ENCODE peak calls at places on chromosomes 1 and 21, in six cellular contexts. P is fibroblast of pulmonary artery, J is psoas muscle, G is cardiac fibroblast, H is lung, V is endodermal cell. T is an unnamed sample.

GRCh38 chr1:31627930-31628421 is 10.5 kb downstream of the HCRTR1 start:
- DNase-seq in P (no peak), G (no peak), H (peak), V (no peak), J (peak), T (peak)

GRCh38 chr1:224727851-224728250 is 111.7 kb downstream of the CNIH3 start:
- DNase-seq in P (no peak), H (no peak), V (no peak), G (peak), J (no peak), T (peak)

GRCh38 chr21:45019076-45019886 is 55.1 kb upstream of the ADARB1 start:
- DNase-seq in P (no peak), J (peak), V (no peak), H (no peak), G (no peak), T (no peak)

GRCh38 chr1:173212952-173213491 is 5.9 kb upstream of the TNFSF4 start:
- DNase-seq in V (no peak), H (no peak), J (no peak), P (no peak), G (no peak), T (no peak)

GRCh38 chr1:185319152-185319501 is 2.1 kb upstream of the IVNS1ABP start:
- DNase-seq in J (no peak), G (no peak), P (no peak), V (no peak), H (no peak), T (no peak)

GRCh38 chr1:119873166-119874025 is 22.9 kb downstream of the ADAM30 start:
- DNase-seq in G (peak), P (peak), V (no peak), J (no peak), H (no peak), T (peak)

GRCh38 chr1:184701821-184702220 is 52.8 kb downstream of the EDEM3 start:
- DNase-seq in J (no peak), G (no peak), P (peak), H (no peak), V (no peak), T (no peak)

GRCh38 chr1:58017641-58018040 is 528.9 kb downstream of the OMA1 start:
- DNase-seq in P (no peak), G (no peak), J (no peak), H (no peak), V (peak), T (no peak)

GRCh38 chr1:45926302-45926701 is 122.9 kb downstream of the MAST2 start:
- DNase-seq in H (no peak), J (no peak), V (peak), G (no peak), P (no peak), T (no peak)

GRCh38 chr1:156684227-156684782 is 7.1 kb upstream of the NES start:
- DNase-seq in H (no peak), V (no peak), J (no peak), P (no peak), G (peak), T (peak)

GRCh38 chr1:13536612-13537011 is 22.8 kb upstream of the LRRC38 start:
- DNase-seq in V (no peak), H (no peak), J (no peak), P (no peak), G (no peak), T (no peak)

GRCh38 chr1:22225858-22226584 is 83.1 kb upstream of the WNT4 start:
- DNase-seq in J (no peak), H (no peak), P (no peak), V (peak), G (no peak), T (no peak)

GRCh38 chr1:235642021-235642942 is 7.3 kb downstream of the GNG4 start:
- DNase-seq in G (peak), P (peak), V (peak), J (no peak), H (no peak), T (peak)

GRCh38 chr1:18681423-18681835 is 50.8 kb downstream of the PAX7 start:
- DNase-seq in V (no peak), H (peak), G (peak), J (no peak), P (peak), T (no peak)

GRCh38 chr1:228415853-228416216 is 826 bp downstream of the TRIM17 start:
- DNase-seq in H (no peak), V (no peak), P (no peak), G (no peak), J (no peak), T (peak)

GRCh38 chr1:6998267-6998666 is 213.0 kb downstream of the CAMTA1 start:
- DNase-seq in H (no peak), P (no peak), J (no peak), G (no peak), V (peak), T (no peak)

GRCh38 chr1:44016875-44017400 is 14.3 kb downstream of the SLC6A9 start:
- DNase-seq in J (no peak), V (peak), G (no peak), P (no peak), H (no peak), T (no peak)

GRCh38 chr1:235486321-235486720 is 17.9 kb downstream of the B3GALNT2 start:
- DNase-seq in H (no peak), J (no peak), P (peak), V (no peak), G (peak), T (no peak)

GRCh38 chr1:157103283-157103682 is 3.7 kb upstream of the ETV3L start:
- DNase-seq in P (no peak), J (no peak), H (no peak), V (no peak), G (no peak), T (no peak)

GRCh38 chr1:227893696-227894305 is 53.9 kb downstream of the WNT9A start:
- DNase-seq in V (peak), J (peak), G (no peak), P (no peak), H (no peak), T (no peak)

GRCh38 chr1:190478193-190479007 is 736 bp upstream of the BRINP3 start:
- DNase-seq in G (peak), P (peak), V (peak), J (no peak), H (no peak), T (peak)

GRCh38 chr1:232982238-232982944 is 32.0 kb downstream of the NTPCR start:
- DNase-seq in V (no peak), H (no peak), J (peak), P (peak), G (peak), T (peak)

GRCh38 chr1:1250828-1251284 is 4.3 kb upstream of the C1QTNF12 start:
- DNase-seq in H (no peak), P (no peak), V (no peak), J (no peak), G (no peak), T (no peak)

GRCh38 chr21:46062471-46063211 is 35.3 kb upstream of the COL6A2 start:
- DNase-seq in H (no peak), V (peak), J (peak), P (no peak), G (no peak), T (peak)

GRCh38 chr21:17513214-17514123 is 626 bp downstream of the CXADR start:
- DNase-seq in J (no peak), P (peak), H (peak), V (peak), G (peak), T (no peak)

GRCh38 chr1:118841521-118841920 is 146.6 kb downstream of the TBX15 start:
- DNase-seq in J (no peak), P (no peak), G (no peak), H (no peak), V (no peak), T (no peak)

GRCh38 chr1:156475568-156476500 is 24.7 kb downstream of the MEF2D start:
- DNase-seq in H (no peak), V (no peak), G (peak), J (peak), P (no peak), T (peak)

DNA sequence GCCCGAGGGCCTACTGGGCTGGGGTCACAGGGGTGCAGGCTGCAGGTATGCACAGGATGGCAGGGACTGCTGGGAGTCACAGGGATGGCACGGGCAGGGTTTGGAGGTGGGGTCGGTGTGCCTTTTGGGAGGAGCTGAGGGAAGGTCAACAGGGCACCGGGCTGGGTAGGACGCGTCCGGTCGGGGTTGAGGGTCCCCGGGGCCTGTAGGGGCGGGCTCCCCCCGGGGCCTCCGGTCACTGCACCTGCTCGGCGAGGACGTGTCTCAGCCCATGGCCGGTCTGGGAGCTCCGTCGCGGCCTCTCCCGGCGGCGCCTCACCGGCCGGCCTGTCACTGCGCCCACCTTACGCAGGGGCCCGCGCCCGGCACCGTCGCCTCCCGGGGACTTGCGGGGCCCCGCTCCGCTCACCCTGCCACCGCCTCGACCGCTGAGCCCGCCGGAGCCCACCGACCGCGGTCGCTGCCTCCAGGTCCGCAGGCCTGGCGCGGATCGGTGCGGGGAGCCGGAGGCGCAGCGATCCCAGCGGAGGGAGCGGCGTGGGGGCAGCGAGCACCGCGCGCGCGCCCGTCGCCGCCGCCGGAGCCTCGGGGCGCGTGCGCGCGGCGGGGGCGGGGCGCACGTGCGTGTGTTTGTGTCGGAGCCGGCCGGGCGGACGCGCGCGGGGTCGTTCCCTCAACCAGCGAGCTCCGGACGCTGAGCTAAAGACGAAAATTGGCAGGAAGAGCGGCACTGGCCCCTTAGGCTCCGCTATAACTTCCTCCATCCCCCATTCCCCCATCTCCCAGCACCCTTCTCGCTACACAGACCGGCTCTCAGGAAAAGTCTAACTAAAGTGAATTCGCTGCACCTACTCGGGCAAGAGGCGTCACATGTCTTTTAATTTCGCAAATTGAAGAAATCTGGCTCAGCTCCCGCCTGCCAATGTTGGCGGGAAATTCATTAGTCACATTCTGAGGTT is at the start of gene AMIGO1:
- DNase-seq in H (peak), G (peak), V (peak), P (peak), J (peak), T (peak)
- TF ChIP-seq CTCF in H (no peak), G (no peak), V (no peak), P (no peak), J (no peak), T (no peak)

GRCh38 chr1:201022824-201023516 is 544 bp downstream of the KIF21B start:
- DNase-seq in J (no peak), P (no peak), V (peak), H (no peak), G (no peak), T (no peak)
- H3K4me3 ChIP-seq in J (peak), P (peak), V (peak), H (peak), G (peak), T (no peak)

GRCh38 chr1:94234615-94235014 is 2.8 kb downstream of the ARHGAP29 start:
- DNase-seq in J (no peak), H (no peak), P (no peak), G (no peak), V (no peak), T (no peak)

GRCh38 chr1:94235189-94236020 is 2.0 kb downstream of the ARHGAP29 start:
- DNase-seq in J (no peak), P (peak), V (no peak), H (no peak), G (peak), T (no peak)

GRCh38 chr1:94236021-94236491 is 1.3 kb downstream of the ARHGAP29 start:
- DNase-seq in P (peak), J (no peak), H (no peak), G (peak), V (peak), T (no peak)

GRCh38 chr1:94237291-94238226 is at the start of gene ARHGAP29:
- DNase-seq in J (peak), V (peak), H (peak), P (peak), G (peak), T (peak)

GRCh38 chr1:94236630-94237290 is 624 bp downstream of the ARHGAP29 start:
- DNase-seq in G (peak), V (peak), P (peak), J (peak), H (peak), T (no peak)
- TF ChIP-seq CTCF in G (peak), V (peak), P (peak), J (peak), H (no peak), T (peak)

GRCh38 chr1:218164930-218165686 is 120.0 kb upstream of the RRP15 start:
- DNase-seq in J (peak), P (peak), G (peak), V (peak), H (no peak), T (peak)
- H3K4me3 ChIP-seq in J (peak), P (peak), G (peak), V (peak), H (peak), T (peak)

GRCh38 chr1:167491586-167492408 is 26.5 kb downstream of the CD247 start:
- DNase-seq in P (no peak), H (no peak), V (peak), J (no peak), G (no peak), T (no peak)
- TF ChIP-seq CTCF in P (no peak), H (no peak), V (peak), J (no peak), G (no peak), T (no peak)

GRCh38 chr21:33916200-33916567 is 580 bp upstream of the ATP5PO start:
- DNase-seq in J (no peak), V (peak), H (no peak), P (no peak), G (no peak), T (no peak)
- H3K4me3 ChIP-seq in J (peak), V (peak), H (peak), P (peak), G (peak), T (peak)

T was measured in foreskin fibroblast.